ENCODE peak calls at places on chromosomes 1 and 21, in eight cellular contexts. G is endothelial cell, X is A549, U is osteocyte, I is thoracic aorta, N is mucosa of descending colon, P is fibroblast of pulmonary artery, D is glutamatergic neuron. T is an unnamed sample.

GRCh38 chr1:11952455-11953109 is 18.1 kb downstream of the PLOD1 start:
- DNase-seq in X (no peak), U (no peak), D (no peak), N (no peak), G (no peak), I (no peak), P (no peak), T (no peak)

GRCh38 chr1:194535369-194535768 is 1349.0 kb upstream of the B3GALT2 start:
- DNase-seq in I (no peak), P (no peak), G (peak), X (no peak), U (no peak), N (no peak), D (no peak), T (no peak)

GRCh38 chr21:39809936-39810335 is 57.3 kb upstream of the PCP4 start:
- DNase-seq in U (no peak), D (no peak), X (no peak), P (no peak), N (no peak), I (no peak), G (no peak), T (no peak)

GRCh38 chr1:51648180-51649109 is 31.6 kb downstream of the OSBPL9 start:
- DNase-seq in P (peak), G (no peak), X (peak), D (no peak), I (no peak), U (no peak), N (peak), T (peak)

GRCh38 chr21:41895643-41896493 is 16.7 kb upstream of the PRDM15 start:
- DNase-seq in N (peak), X (no peak), P (no peak), I (no peak), D (no peak), G (no peak), U (no peak), T (no peak)

GRCh38 chr1:239566074-239566473 is 179.7 kb downstream of the CHRM3 start:
- DNase-seq in N (no peak), I (no peak), D (no peak), P (no peak), X (no peak), G (no peak), U (no peak), T (no peak)

GRCh38 chr1:228312091-228312764 is 94.4 kb downstream of the TRIM11 start:
- DNase-seq in X (no peak), D (no peak), P (no peak), U (peak), G (no peak), N (no peak), I (no peak), T (no peak)

GRCh38 chr21:43361127-43361492 is 65.8 kb downstream of the SIK1 start:
- DNase-seq in U (no peak), P (no peak), I (no peak), D (peak), X (no peak), G (no peak), N (no peak), T (no peak)

GRCh38 chr21:31416465-31416864 is 72.4 kb upstream of the TIAM1 start:
- DNase-seq in X (no peak), U (no peak), I (no peak), G (no peak), D (no peak), P (peak), N (no peak), T (no peak)

GRCh38 chr21:43992121-43992520 is 20.0 kb upstream of the TRAPPC10 start:
- DNase-seq in P (no peak), X (no peak), I (no peak), D (no peak), G (no peak), U (no peak), N (no peak), T (no peak)

GRCh38 chr1:117623141-117623540 is 17.3 kb downstream of the TENT5C start:
- DNase-seq in G (no peak), D (no peak), N (no peak), X (no peak), P (no peak), U (no peak), I (no peak), T (no peak)
- TF ChIP-seq CTCF in G (no peak), D (no peak), N (no peak), X (no peak), P (no peak), U (no peak), I (no peak), T (no peak)

DNA sequence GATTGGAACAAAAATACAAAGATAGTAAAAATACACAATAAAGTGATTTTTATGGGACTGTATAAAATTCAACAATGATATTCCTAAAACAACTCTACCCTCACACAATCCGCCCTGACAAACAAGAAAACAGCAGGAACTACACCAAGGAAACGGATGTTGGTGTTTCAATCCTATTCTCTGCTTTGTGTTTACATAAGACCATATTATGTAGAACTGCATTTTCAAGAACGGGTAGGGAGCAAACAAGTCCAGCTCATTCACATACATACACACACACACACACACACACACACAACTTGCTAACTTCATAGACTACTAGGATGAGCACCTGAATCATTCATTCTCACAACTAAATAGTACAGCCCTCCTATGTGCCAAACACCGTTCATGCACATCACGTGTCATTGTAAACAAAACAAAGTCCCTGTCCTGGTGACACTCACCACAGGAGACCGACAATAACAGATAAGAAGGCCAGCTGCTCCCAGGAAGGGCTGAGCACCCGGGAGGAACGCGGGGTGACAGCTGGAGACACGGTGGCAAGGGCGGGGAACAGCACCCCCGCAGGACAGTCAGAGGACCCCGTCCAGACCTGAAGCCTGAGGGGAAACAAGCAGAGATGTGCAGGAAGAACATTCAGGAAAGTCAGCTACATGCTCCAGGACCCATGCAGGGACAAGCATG is 43.0 kb downstream of the NPHP4 start:
- DNase-seq in I (no peak), D (no peak), N (peak), P (no peak), X (no peak), G (no peak), U (no peak), T (no peak)
- TF ChIP-seq CTCF in I (no peak), D (no peak), N (no peak), P (peak), X (no peak), G (no peak), U (no peak), T (no peak)

GRCh38 chr1:234582186-234582585 is 27.8 kb downstream of the IRF2BP2 start:
- DNase-seq in X (no peak), U (peak), N (no peak), D (no peak), G (no peak), P (no peak), I (no peak), T (no peak)

GRCh38 chr1:234578735-234579134 is 31.2 kb downstream of the IRF2BP2 start:
- DNase-seq in U (peak), G (no peak), D (no peak), X (no peak), I (no peak), P (no peak), N (no peak), T (no peak)

GRCh38 chr1:234581063-234581714 is 28.8 kb downstream of the IRF2BP2 start:
- DNase-seq in N (no peak), P (no peak), X (no peak), U (peak), D (no peak), I (no peak), G (no peak), T (no peak)

GRCh38 chr1:234578087-234578486 is 31.9 kb downstream of the IRF2BP2 start:
- DNase-seq in I (no peak), D (no peak), G (no peak), P (no peak), N (no peak), X (no peak), U (no peak), T (no peak)

GRCh38 chr1:234579967-234580366 is 30.0 kb downstream of the IRF2BP2 start:
- DNase-seq in D (no peak), G (no peak), X (peak), I (no peak), P (peak), U (no peak), N (no peak), T (no peak)
- TF ChIP-seq CTCF in D (peak), G (peak), X (peak), I (no peak), P (peak), U (no peak), N (no peak), T (peak)

GRCh38 chr1:179105393-179105792 is 23.5 kb downstream of the TOR3A start:
- DNase-seq in G (no peak), D (no peak), I (no peak), U (no peak), N (peak), P (no peak), X (peak), T (no peak)
- TF ChIP-seq CTCF in G (peak), D (peak), I (no peak), U (peak), N (no peak), P (peak), X (peak), T (peak)

DNA sequence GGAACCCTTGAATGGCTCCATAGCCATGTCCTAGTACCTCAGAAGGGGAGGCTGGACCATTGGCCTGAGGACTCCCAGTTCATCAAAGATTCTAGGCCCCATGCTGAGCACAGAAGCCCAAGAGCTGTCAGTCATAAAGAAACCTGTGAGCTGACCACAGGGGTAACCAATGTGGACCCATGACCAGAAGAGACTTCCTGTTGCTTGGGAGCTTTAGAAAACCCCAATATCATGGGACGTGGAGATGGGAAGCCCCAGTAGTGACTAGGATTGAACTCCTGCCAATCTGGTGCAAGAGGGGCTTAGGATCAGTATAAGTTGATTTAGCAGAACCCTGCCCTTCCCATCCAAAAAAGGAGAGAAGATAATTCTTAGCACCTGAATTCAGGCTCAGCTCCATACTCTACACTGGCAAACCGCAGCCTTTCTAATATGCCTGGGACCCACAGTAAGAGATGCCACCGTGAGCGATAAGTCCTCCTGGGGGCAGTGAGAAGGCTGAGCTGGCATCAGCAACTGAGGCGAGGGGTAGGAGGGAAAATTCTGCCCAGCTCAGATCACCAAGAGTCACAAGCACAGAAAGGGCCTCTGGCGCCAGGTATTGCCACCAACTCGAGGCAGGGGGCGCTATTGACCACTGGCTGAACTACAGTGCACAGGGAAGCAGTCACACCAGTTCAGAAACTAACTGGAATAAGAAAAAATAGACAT is 108.9 kb downstream of the CAPN8 start:
- DNase-seq in N (peak), I (no peak), D (peak), G (peak), U (no peak), X (peak), P (peak), T (no peak)
- TF ChIP-seq CTCF in N (peak), I (no peak), D (peak), G (peak), U (peak), X (peak), P (peak), T (peak)